ENCODE peak calls at places on chromosome 15, in seven cellular contexts. S is amygdala; M is iris pigment epithelial cell; D is activated T-helper 1 cell treated with anti-CD3 and anti-CD28 coated beads, Interleukin-12 subunit alpha, Interleukin-12 subunit beta, Interleukin-2, Interleukin-4 antibody, amounts not matched to agents 30 ng/mL and 10 ng/mL and 1 ng/mL, durations not matched to agents 14 hours and 24 hours and 36 hours; A is activated CD4-positive, alpha-beta T cell treated with anti-CD3 and anti-CD28 coated beads, Interleukin-2, amount 10 ng/mL, durations not matched to agents 7 days and 5 days; N is EL; O is CD8-positive, alpha-beta T cell. Z is an unnamed sample.

GRCh38 chr15:91099616-91100560 is at the start of gene SV2B:
- DNase-seq in S (peak), M (peak), D (peak), A (peak), N (peak), O (peak), Z (peak)

GRCh38 chr15:41894791-41895463 is 1.1 kb upstream of the SPTBN5 start:
- DNase-seq in S (no peak), M (peak), D (peak), A (peak), N (peak), O (peak), Z (peak)

GRCh38 chr15:25743160-25743908 is 119.8 kb downstream of the ATP10A start:
- DNase-seq in S (no peak), M (no peak), D (no peak), A (no peak), N (no peak), O (no peak), Z (no peak)

GRCh38 chr15:82647045-82647834 is at the start of gene CPEB1:
- DNase-seq in S (peak), M (peak), D (no peak), A (no peak), N (peak), O (peak), Z (no peak)

GRCh38 chr15:100703671-100704070 is 101.3 kb downstream of the ASB7 start:
- DNase-seq in S (no peak), M (no peak), D (no peak), A (no peak), N (no peak), O (no peak), Z (no peak)

GRCh38 chr15:38217181-38217580 is 35.5 kb upstream of the SPRED1 start:
- DNase-seq in S (no peak), M (peak), D (no peak), A (no peak), N (peak), O (no peak), Z (peak)

GRCh38 chr15:89494941-89495637 is 1.3 kb downstream of the RHCG start:
- DNase-seq in S (no peak), M (peak), D (no peak), A (peak), N (peak), O (no peak), Z (peak)

GRCh38 chr15:89472785-89473256 is 23.6 kb downstream of the RHCG start:
- DNase-seq in S (no peak), M (peak), D (peak), A (peak), N (peak), O (peak), Z (peak)

Z was measured in PC-3.